ENCODE peak calls at places on chromosomes 2 and 18, in eight cellular contexts. W is GM12892; U is B cell; T is NCI-H510A treated with DMSO at 0.1 percent for 48 hours; B is stimulated activated CD4-positive, alpha-beta T cell treated with anti-CD3 and anti-CD28 coated beads, Interleukin-1b, Interleukin-23, amount 100 ng/mL, for 24 hours; L is iPS-NIHi11; X is BE2C; E is activated CD4-positive, alpha-beta T cell treated with anti-CD3 and anti-CD28 coated beads, Interleukin-2, amount 10 ng/mL, durations not matched to agents 7 days and 5 days. N is an unnamed sample.

GRCh38 chr18:59142274-59142673 is 2.6 kb downstream of the SEC11C start:
- DNase-seq in W (no peak), U (no peak), T (no peak), B (no peak), L (no peak), X (no peak), E (no peak), N (no peak)

GRCh38 chr18:79507546-79508480 is 112.1 kb downstream of the NFATC1 start:
- DNase-seq in W (no peak), U (peak), T (no peak), B (no peak), L (no peak), X (no peak), E (no peak), N (no peak)

GRCh38 chr18:58838165-58838860 is 26.4 kb upstream of the ZNF532 start:
- DNase-seq in W (no peak), U (no peak), T (no peak), B (no peak), L (no peak), X (no peak), E (no peak), N (no peak)

GRCh38 chr2:226760412-226761194 is 39.0 kb downstream of the IRS1 start:
- DNase-seq in W (no peak), U (no peak), T (no peak), B (no peak), L (no peak), X (no peak), E (no peak), N (no peak)

GRCh38 chr2:127609818-127610217 is 36.1 kb upstream of the GPR17 start:
- DNase-seq in W (no peak), U (peak), T (no peak), B (no peak), L (no peak), X (no peak), E (no peak), N (no peak)

GRCh38 chr18:48207733-48208132 is 201.4 kb downstream of the ZBTB7C start:
- DNase-seq in W (no peak), U (peak), T (no peak), B (no peak), L (no peak), X (no peak), E (no peak), N (no peak)

GRCh38 chr2:238399094-238399493 is 27.6 kb upstream of the ASB1 start:
- DNase-seq in W (no peak), U (no peak), T (no peak), B (no peak), L (no peak), X (no peak), E (no peak), N (no peak)

GRCh38 chr2:173086518-173087213 is 11.0 kb downstream of the MAP3K20 start:
- DNase-seq in W (no peak), U (no peak), T (no peak), B (no peak), L (no peak), X (no peak), E (no peak), N (peak)

GRCh38 chr2:172914277-172915003 is 161.2 kb upstream of the MAP3K20 start:
- DNase-seq in W (no peak), U (no peak), T (no peak), B (no peak), L (no peak), X (no peak), E (no peak), N (no peak)

GRCh38 chr2:241112592-241112991 is 10.5 kb upstream of the MTERF4 start:
- DNase-seq in W (no peak), U (peak), T (no peak), B (peak), L (no peak), X (no peak), E (no peak), N (no peak)

GRCh38 chr2:60385648-60386047 is 167.8 kb downstream of the BCL11A start:
- DNase-seq in W (no peak), U (no peak), T (no peak), B (no peak), L (no peak), X (no peak), E (no peak), N (no peak)

GRCh38 chr2:144042751-144043150 is 477.2 kb downstream of the ZEB2 start:
- DNase-seq in W (no peak), U (no peak), T (no peak), B (no peak), L (no peak), X (no peak), E (no peak), N (no peak)

GRCh38 chr2:45435316-45435715 is 175.8 kb downstream of the SRBD1 start:
- DNase-seq in W (no peak), U (no peak), T (peak), B (no peak), L (no peak), X (peak), E (no peak), N (peak)

GRCh38 chr2:71687412-71687811 is 234.1 kb downstream of the DYSF start:
- DNase-seq in W (no peak), U (no peak), T (no peak), B (no peak), L (no peak), X (no peak), E (no peak), N (no peak)

GRCh38 chr2:70709746-70710145 is 58.3 kb downstream of the ADD2 start:
- DNase-seq in W (no peak), U (no peak), T (no peak), B (no peak), L (no peak), X (no peak), E (no peak), N (no peak)

GRCh38 chr2:157837851-157838441 is 38.2 kb downstream of the ACVR1 start:
- DNase-seq in W (no peak), U (no peak), T (peak), B (no peak), L (no peak), X (peak), E (no peak), N (peak)

GRCh38 chr2:46942891-46943626 is 27.5 kb upstream of the MCFD2 start:
- DNase-seq in W (no peak), U (no peak), T (no peak), B (no peak), L (no peak), X (no peak), E (no peak), N (no peak)

GRCh38 chr2:219171231-219171651 is 1.4 kb upstream of the SLC23A3 start:
- DNase-seq in W (no peak), U (no peak), T (peak), B (no peak), L (peak), X (peak), E (peak), N (peak)

GRCh38 chr2:105396254-105397024 is 2.4 kb downstream of the FHL2 start:
- DNase-seq in W (no peak), U (no peak), T (no peak), B (peak), L (no peak), X (no peak), E (no peak), N (peak)

GRCh38 chr2:32832821-32833220 is 113.9 kb upstream of the LTBP1 start:
- DNase-seq in W (no peak), U (no peak), T (no peak), B (no peak), L (peak), X (no peak), E (no peak), N (no peak)

GRCh38 chr2:112959109-112959591 is 18.7 kb upstream of the IL36G start:
- DNase-seq in W (no peak), U (no peak), T (no peak), B (no peak), L (peak), X (no peak), E (no peak), N (peak)

GRCh38 chr2:180474716-180475115 is 467.6 kb upstream of the CWC22 start:
- DNase-seq in W (no peak), U (no peak), T (no peak), B (no peak), L (no peak), X (no peak), E (no peak), N (no peak)

GRCh38 chr2:17620280-17620679 is 79.8 kb downstream of the VSNL1 start:
- DNase-seq in W (no peak), U (no peak), T (no peak), B (no peak), L (peak), X (no peak), E (no peak), N (no peak)

GRCh38 chr2:203909946-203910476 is 26.6 kb upstream of the ICOS start:
- DNase-seq in W (no peak), U (no peak), T (no peak), B (no peak), L (no peak), X (no peak), E (no peak), N (no peak)

GRCh38 chr2:168699834-168700417 is 102.5 kb upstream of the NOSTRIN start:
- DNase-seq in W (no peak), U (no peak), T (no peak), B (no peak), L (no peak), X (peak), E (no peak), N (peak)

GRCh38 chr2:152347076-152347475 is 12.1 kb downstream of the FMNL2 start:
- DNase-seq in W (no peak), U (no peak), T (no peak), B (no peak), L (no peak), X (no peak), E (no peak), N (no peak)

GRCh38 chr2:222912117-222912516 is 51.3 kb downstream of the ACSL3 start:
- DNase-seq in W (peak), U (peak), T (peak), B (no peak), L (no peak), X (no peak), E (no peak), N (no peak)

GRCh38 chr2:128838244-128838643 is 519.6 kb upstream of the HS6ST1 start:
- DNase-seq in W (no peak), U (no peak), T (no peak), B (no peak), L (no peak), X (no peak), E (no peak), N (no peak)

GRCh38 chr2:60499651-60500300 is 53.7 kb downstream of the BCL11A start:
- DNase-seq in W (no peak), U (peak), T (peak), B (no peak), L (no peak), X (no peak), E (no peak), N (no peak)

GRCh38 chr2:149332364-149332763 is 2.0 kb downstream of the LYPD6 start:
- DNase-seq in W (no peak), U (no peak), T (no peak), B (no peak), L (no peak), X (no peak), E (no peak), N (no peak)

GRCh38 chr18:32674491-32674890 is 98.3 kb downstream of the KLHL14 start:
- DNase-seq in W (no peak), U (no peak), T (peak), B (no peak), L (peak), X (no peak), E (no peak), N (peak)

N was measured in DMS53.